ENCODE peak calls at places on chromosome 7, in five cellular contexts. C, U, R, G and W are unnamed samples.

GRCh38 chr7:116810267-116811116 is 51.9 kb upstream of the CAPZA2 start:
- DNase-seq in C (peak; percentile 38), U (no peak), R (no peak), G (no peak), W (no peak)

GRCh38 chr7:27647052-27647451 is 15.6 kb downstream of the HIBADH start:
- DNase-seq in C (no peak), U (no peak), R (no peak), G (no peak), W (no peak)

GRCh38 chr7:25790261-25790660 is 361.7 kb upstream of the NFE2L3 start:
- DNase-seq in C (no peak), U (no peak), R (no peak), G (no peak), W (no peak)

GRCh38 chr7:122965306-122965705 is 30.2 kb downstream of the TAS2R16 start:
- DNase-seq in C (peak; percentile 58), U (no peak), R (no peak), G (no peak), W (no peak)

GRCh38 chr7:107564553-107565298 is 955 bp downstream of the DUS4L start:
- DNase-seq in C (no peak), U (no peak), R (no peak), G (no peak), W (no peak)

GRCh38 chr7:141533149-141533949 is 17.9 kb upstream of the AGK start:
- DNase-seq in C (peak; percentile 63), U (peak; percentile 54), R (peak; percentile 34), G (peak; percentile 79), W (peak; percentile 86)

GRCh38 chr7:140304071-140304799 is 94.1 kb downstream of the SLC37A3 start:
- DNase-seq in C (no peak), U (no peak), R (peak; percentile 15), G (no peak), W (no peak)

GRCh38 chr7:76292206-76292573 is 10.3 kb upstream of the HSPB1 start:
- DNase-seq in C (no peak), U (no peak), R (no peak), G (peak; percentile 85), W (no peak)

GRCh38 chr7:158447206-158448171 is 140.1 kb downstream of the PTPRN2 start:
- DNase-seq in C (no peak), U (no peak), R (no peak), G (no peak), W (no peak)

GRCh38 chr7:77351539-77352004 is 64.6 kb downstream of the GSAP start:
- DNase-seq in C (no peak), U (no peak), R (peak; percentile 9), G (no peak), W (no peak)

GRCh38 chr7:38070718-38071117 is 107.3 kb upstream of the STARD3NL start:
- DNase-seq in C (peak; percentile 13), U (peak; percentile 20), R (no peak), G (no peak), W (peak; percentile 33)

GRCh38 chr7:131521651-131522163 is 34.7 kb downstream of the PODXL start:
- DNase-seq in C (no peak), U (peak; percentile 53), R (no peak), G (no peak), W (no peak)

GRCh38 chr7:91772100-91772794 is 108.3 kb downstream of the MTERF1 start:
- DNase-seq in C (no peak), U (no peak), R (no peak), G (no peak), W (no peak)

GRCh38 chr7:38321050-38321449 is 47.6 kb upstream of the TARP start:
- DNase-seq in C (no peak), U (no peak), R (no peak), G (no peak), W (no peak)

GRCh38 chr7:1460757-1461639 is 1.7 kb upstream of the MICALL2 start:
- DNase-seq in C (no peak), U (peak; percentile 60), R (no peak), G (peak; percentile 85), W (no peak)

GRCh38 chr7:21941570-21942224 is 4.0 kb downstream of the CDCA7L start:
- DNase-seq in C (no peak), U (no peak), R (no peak), G (no peak), W (no peak)

GRCh38 chr7:23298141-23298851 is 843 bp upstream of the MALSU1 start:
- DNase-seq in C (no peak), U (peak; percentile 32), R (no peak), G (no peak), W (no peak)

GRCh38 chr7:93147358-93147757 is 827 bp downstream of the SAMD9L start:
- DNase-seq in C (no peak), U (no peak), R (no peak), G (no peak), W (no peak)

GRCh38 chr7:43558071-43558470 is 24.8 kb upstream of the STK17A start:
- DNase-seq in C (no peak), U (no peak), R (no peak), G (no peak), W (no peak)

GRCh38 chr7:81627565-81628287 is 142.1 kb downstream of the HGF start:
- DNase-seq in C (no peak), U (no peak), R (no peak), G (no peak), W (no peak)

GRCh38 chr7:29274156-29275017 is 79.8 kb downstream of the CHN2 start:
- DNase-seq in C (peak; percentile 70), U (no peak), R (no peak), G (no peak), W (no peak)

GRCh38 chr7:116911799-116912198 is 41.5 kb upstream of the ST7 start:
- DNase-seq in C (no peak), U (no peak), R (no peak), G (no peak), W (no peak)

GRCh38 chr7:149496642-149497391 is 792 bp downstream of the ZNF746 start:
- DNase-seq in C (peak; percentile 25), U (peak; percentile 72), R (peak; percentile 31), G (peak; percentile 76), W (no peak)

GRCh38 chr7:116953372-116953726 is at the start of gene ST7:
- DNase-seq in C (peak; percentile 63), U (no peak), R (peak; percentile 30), G (peak; percentile 86), W (no peak)

GRCh38 chr7:11427686-11428273 is 404.2 kb downstream of the THSD7A start:
- DNase-seq in C (peak; percentile 48), U (no peak), R (no peak), G (no peak), W (peak; percentile 16)

GRCh38 chr7:97166308-97166707 is 48.8 kb downstream of the SDHAF3 start:
- DNase-seq in C (no peak), U (no peak), R (no peak), G (no peak), W (no peak)

GRCh38 chr7:23546897-23547572 is 15.3 kb upstream of the TRA2A start:
- DNase-seq in C (peak; percentile 89), U (peak; percentile 71), R (peak; percentile 72), G (peak; percentile 71), W (peak; percentile 92)

GRCh38 chr7:80736371-80736770 is 97.9 kb downstream of the CD36 start:
- DNase-seq in C (no peak), U (no peak), R (no peak), G (no peak), W (no peak)

GRCh38 chr7:7203813-7204575 is 21.6 kb downstream of the C1GALT1 start:
- DNase-seq in C (no peak), U (no peak), R (no peak), G (no peak), W (no peak)

GRCh38 chr7:158648787-158649186 is 55.8 kb downstream of the NCAPG2 start:
- DNase-seq in C (no peak), U (no peak), R (no peak), G (no peak), W (no peak)